ENCODE peak calls at places on chromosomes 16 and 17, in seven cellular contexts. One of them, this sample, is unnamed.

GRCh38 chr16:56389554-56389953 is 35.8 kb downstream of the AMFR start:
- DNase-seq in esophagus muscularis mucosa: no peak
- DNase-seq in effector memory CD4-positive, alpha-beta T cell: no peak
- DNase-seq in endothelial cell of umbilical vein: no peak
- DNase-seq in adipocyte: peak; percentile 63
- DNase-seq in adrenal gland: peak; percentile 65
- DNase-seq in CD4-positive, alpha-beta memory T cell: no peak
- DNase-seq in this sample: peak; percentile 98

GRCh38 chr16:69131167-69131748 is 1.1 kb downstream of the CHTF8 start:
- DNase-seq in CD4-positive, alpha-beta memory T cell: no peak
- DNase-seq in esophagus muscularis mucosa: no peak
- DNase-seq in endothelial cell of umbilical vein: peak; percentile 16
- DNase-seq in effector memory CD4-positive, alpha-beta T cell: no peak
- DNase-seq in adipocyte: peak; percentile 55
- DNase-seq in adrenal gland: no peak
- DNase-seq in this sample: no peak

GRCh38 chr17:233473-233941 is 52.1 kb upstream of the DOC2B start:
- DNase-seq in adipocyte: no peak
- DNase-seq in effector memory CD4-positive, alpha-beta T cell: no peak
- DNase-seq in adrenal gland: peak; percentile 41
- DNase-seq in CD4-positive, alpha-beta memory T cell: no peak
- DNase-seq in esophagus muscularis mucosa: no peak
- DNase-seq in endothelial cell of umbilical vein: no peak
- DNase-seq in this sample: no peak

GRCh38 chr17:28925912-28926365 is 23.1 kb upstream of the DHRS13 start:
- DNase-seq in adrenal gland: no peak
- DNase-seq in CD4-positive, alpha-beta memory T cell: peak; percentile 92
- DNase-seq in adipocyte: peak; percentile 63
- DNase-seq in effector memory CD4-positive, alpha-beta T cell: peak; percentile 41
- DNase-seq in endothelial cell of umbilical vein: peak; percentile 88
- DNase-seq in esophagus muscularis mucosa: no peak
- DNase-seq in this sample: no peak

GRCh38 chr17:45973943-45974859 is 24.8 kb upstream of the STH start:
- DNase-seq in endothelial cell of umbilical vein: no peak
- DNase-seq in adrenal gland: no peak
- DNase-seq in effector memory CD4-positive, alpha-beta T cell: no peak
- DNase-seq in adipocyte: no peak
- DNase-seq in CD4-positive, alpha-beta memory T cell: no peak
- DNase-seq in esophagus muscularis mucosa: no peak
- DNase-seq in this sample: no peak

GRCh38 chr17:56926704-56927103 is 12.9 kb upstream of the TRIM25 start:
- DNase-seq in endothelial cell of umbilical vein: no peak
- DNase-seq in adipocyte: no peak
- DNase-seq in effector memory CD4-positive, alpha-beta T cell: no peak
- DNase-seq in CD4-positive, alpha-beta memory T cell: no peak
- DNase-seq in adrenal gland: no peak
- DNase-seq in esophagus muscularis mucosa: no peak
- DNase-seq in this sample: no peak

GRCh38 chr17:47707056-47707791 is 13.3 kb downstream of the TBKBP1 start:
- DNase-seq in esophagus muscularis mucosa: no peak
- DNase-seq in adrenal gland: no peak
- DNase-seq in adipocyte: no peak
- DNase-seq in CD4-positive, alpha-beta memory T cell: no peak
- DNase-seq in effector memory CD4-positive, alpha-beta T cell: no peak
- DNase-seq in endothelial cell of umbilical vein: no peak
- DNase-seq in this sample: no peak

GRCh38 chr17:54882371-54882770 is 18.3 kb upstream of the TOM1L1 start:
- DNase-seq in adrenal gland: no peak
- DNase-seq in effector memory CD4-positive, alpha-beta T cell: no peak
- DNase-seq in endothelial cell of umbilical vein: no peak
- DNase-seq in esophagus muscularis mucosa: no peak
- DNase-seq in CD4-positive, alpha-beta memory T cell: no peak
- DNase-seq in adipocyte: peak; percentile 11
- DNase-seq in this sample: no peak

GRCh38 chr16:89442990-89443726 is 47.2 kb downstream of the ANKRD11 start:
- DNase-seq in endothelial cell of umbilical vein: peak; percentile 20
- DNase-seq in effector memory CD4-positive, alpha-beta T cell: no peak
- DNase-seq in adipocyte: peak; percentile 79
- DNase-seq in adrenal gland: peak; percentile 67
- DNase-seq in esophagus muscularis mucosa: no peak
- DNase-seq in CD4-positive, alpha-beta memory T cell: no peak
- DNase-seq in this sample: peak; percentile 36

GRCh38 chr17:48162305-48162934 is 54.9 kb downstream of the SNX11 start:
- DNase-seq in esophagus muscularis mucosa: no peak
- DNase-seq in adipocyte: no peak
- DNase-seq in adrenal gland: no peak
- DNase-seq in endothelial cell of umbilical vein: no peak
- DNase-seq in effector memory CD4-positive, alpha-beta T cell: no peak
- DNase-seq in CD4-positive, alpha-beta memory T cell: no peak
- DNase-seq in this sample: no peak

GRCh38 chr17:43021739-43022512 is at the start of gene VAT1:
- DNase-seq in CD4-positive, alpha-beta memory T cell: peak; percentile 56
- DNase-seq in adipocyte: peak; percentile 92
- DNase-seq in adrenal gland: peak; percentile 76
- DNase-seq in esophagus muscularis mucosa: no peak
- DNase-seq in endothelial cell of umbilical vein: peak; percentile 78
- DNase-seq in effector memory CD4-positive, alpha-beta T cell: peak; percentile 35
- DNase-seq in this sample: peak; percentile 88

GRCh38 chr17:81167638-81168037 is 1.6 kb upstream of the AATK start:
- DNase-seq in CD4-positive, alpha-beta memory T cell: no peak
- DNase-seq in adrenal gland: no peak
- DNase-seq in adipocyte: no peak
- DNase-seq in endothelial cell of umbilical vein: no peak
- DNase-seq in esophagus muscularis mucosa: no peak
- DNase-seq in effector memory CD4-positive, alpha-beta T cell: no peak
- DNase-seq in this sample: no peak

GRCh38 chr16:13766334-13766733 is 153.6 kb upstream of the ERCC4 start:
- DNase-seq in adrenal gland: no peak
- DNase-seq in adipocyte: no peak
- DNase-seq in effector memory CD4-positive, alpha-beta T cell: no peak
- DNase-seq in esophagus muscularis mucosa: no peak
- DNase-seq in CD4-positive, alpha-beta memory T cell: no peak
- DNase-seq in endothelial cell of umbilical vein: no peak
- DNase-seq in this sample: no peak

GRCh38 chr16:56679813-56680212 is 2.5 kb upstream of the MT1X start:
- DNase-seq in endothelial cell of umbilical vein: no peak
- DNase-seq in CD4-positive, alpha-beta memory T cell: no peak
- DNase-seq in effector memory CD4-positive, alpha-beta T cell: no peak
- DNase-seq in adrenal gland: peak; percentile 77
- DNase-seq in adipocyte: no peak
- DNase-seq in esophagus muscularis mucosa: no peak
- DNase-seq in this sample: no peak

GRCh38 chr17:41492351-41492750 is 2.6 kb upstream of the KRT36 start:
- DNase-seq in esophagus muscularis mucosa: no peak
- DNase-seq in CD4-positive, alpha-beta memory T cell: no peak
- DNase-seq in adrenal gland: peak; percentile 45
- DNase-seq in adipocyte: no peak
- DNase-seq in effector memory CD4-positive, alpha-beta T cell: no peak
- DNase-seq in endothelial cell of umbilical vein: no peak
- DNase-seq in this sample: no peak

GRCh38 chr16:23949630-23950290 is 114.0 kb downstream of the PRKCB start:
- DNase-seq in esophagus muscularis mucosa: no peak
- DNase-seq in adrenal gland: no peak
- DNase-seq in effector memory CD4-positive, alpha-beta T cell: peak; percentile 34
- DNase-seq in endothelial cell of umbilical vein: no peak
- DNase-seq in adipocyte: no peak
- DNase-seq in CD4-positive, alpha-beta memory T cell: peak; percentile 81
- DNase-seq in this sample: no peak

GRCh38 chr16:55239723-55240122 is 84.3 kb upstream of the IRX6 start:
- DNase-seq in effector memory CD4-positive, alpha-beta T cell: no peak
- DNase-seq in adrenal gland: no peak
- DNase-seq in endothelial cell of umbilical vein: no peak
- DNase-seq in CD4-positive, alpha-beta memory T cell: no peak
- DNase-seq in adipocyte: no peak
- DNase-seq in esophagus muscularis mucosa: peak; percentile 64
- DNase-seq in this sample: no peak

GRCh38 chr17:44795928-44796327 is 34.2 kb downstream of the GJC1 start:
- DNase-seq in CD4-positive, alpha-beta memory T cell: no peak
- DNase-seq in adipocyte: no peak
- DNase-seq in endothelial cell of umbilical vein: no peak
- DNase-seq in effector memory CD4-positive, alpha-beta T cell: no peak
- DNase-seq in adrenal gland: no peak
- DNase-seq in esophagus muscularis mucosa: no peak
- DNase-seq in this sample: no peak

DNA sequence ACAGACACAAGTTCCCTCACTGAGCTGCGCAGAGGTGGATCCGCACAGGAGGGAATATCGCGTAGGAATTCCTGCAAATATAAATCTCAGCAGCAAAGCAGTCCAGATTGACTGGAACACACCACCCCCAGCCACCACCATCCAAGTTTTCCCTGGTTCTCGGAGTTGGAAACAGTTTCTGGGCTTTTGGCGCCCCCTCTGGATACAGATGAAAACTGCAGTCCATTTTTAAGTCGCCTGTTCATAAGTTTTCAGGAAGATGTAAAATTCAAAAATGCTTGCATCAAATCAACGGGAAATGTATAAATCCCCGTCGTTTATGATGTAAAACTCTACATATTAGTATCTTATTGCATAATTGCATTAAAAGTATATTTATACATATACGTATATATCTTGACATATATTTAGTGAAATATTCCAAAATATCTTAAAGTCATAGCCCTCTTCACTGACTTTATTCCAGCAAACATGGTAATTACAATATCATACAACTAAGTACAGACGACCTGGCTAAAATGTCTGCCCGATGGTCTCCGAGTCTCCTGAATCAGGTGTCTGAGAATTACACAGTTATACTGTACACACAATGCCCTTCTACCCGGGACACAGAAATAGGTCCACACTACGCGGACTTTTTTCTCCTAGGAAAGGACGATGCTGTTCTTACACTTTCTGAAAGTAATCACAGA is 2.1 kb upstream of the SOX9 start:
- DNase-seq in esophagus muscularis mucosa: no peak
- DNase-seq in CD4-positive, alpha-beta memory T cell: peak; percentile 15
- DNase-seq in adrenal gland: peak; percentile 48
- DNase-seq in effector memory CD4-positive, alpha-beta T cell: no peak
- DNase-seq in endothelial cell of umbilical vein: peak; percentile 37
- DNase-seq in adipocyte: peak; percentile 84
- DNase-seq in this sample: peak; percentile 63
- H3K27me3 ChIP-seq in esophagus muscularis mucosa: peaks cover 99% of the 10 kb centered on the region
- H3K27me3 ChIP-seq in CD4-positive, alpha-beta memory T cell: peaks cover 24% of the 10 kb centered on the region
- H3K27me3 ChIP-seq in adrenal gland: peaks cover 62% of the 10 kb centered on the region
- H3K27me3 ChIP-seq in effector memory CD4-positive, alpha-beta T cell: peaks cover 28% of the 10 kb centered on the region
- H3K27me3 ChIP-seq in endothelial cell of umbilical vein: peaks cover 55% of the 10 kb centered on the region
- H3K27me3 ChIP-seq in adipocyte: peaks cover 27% of the 10 kb centered on the region
- H3K27me3 ChIP-seq in this sample: peaks cover 5% of the 10 kb centered on the region

DNA sequence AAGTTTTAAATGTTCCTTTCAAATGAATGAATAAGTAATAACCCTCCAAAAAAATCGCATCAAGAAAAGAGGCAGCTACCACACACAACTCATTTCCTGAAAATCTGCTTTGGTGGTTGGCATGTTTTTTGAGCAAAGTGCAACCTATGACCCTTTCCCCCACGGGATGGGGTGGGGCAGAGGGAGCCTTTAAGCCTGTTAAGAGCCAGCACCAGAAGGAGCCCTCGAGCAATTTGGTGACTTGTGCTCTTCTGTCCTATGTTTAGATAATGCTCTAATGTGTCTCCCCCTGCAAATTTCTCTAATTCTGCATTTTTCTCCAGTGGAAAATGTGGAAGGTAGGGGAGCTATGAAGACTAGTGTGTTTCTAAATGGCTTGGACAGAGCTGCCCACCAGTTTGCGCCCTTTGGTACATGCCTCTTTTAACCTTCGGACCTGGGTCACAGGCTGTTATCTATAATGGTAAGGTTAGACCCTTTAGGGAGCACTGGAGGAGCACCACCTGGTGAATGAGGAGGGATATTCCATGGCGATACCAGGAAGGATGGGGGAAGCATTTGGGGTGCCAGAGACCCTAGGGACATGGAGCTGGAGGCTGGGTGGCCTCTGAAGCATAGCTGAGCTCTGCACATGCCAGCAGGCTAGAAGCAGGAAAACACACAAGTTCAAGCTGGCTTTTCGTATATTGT is 1.6 kb downstream of the PYCARD start:
- DNase-seq in adipocyte: peak; percentile 37
- DNase-seq in CD4-positive, alpha-beta memory T cell: peak; percentile 67
- DNase-seq in endothelial cell of umbilical vein: no peak
- DNase-seq in adrenal gland: no peak
- DNase-seq in esophagus muscularis mucosa: no peak
- DNase-seq in effector memory CD4-positive, alpha-beta T cell: no peak
- DNase-seq in this sample: peak; percentile 34
- H3K4me3 ChIP-seq in adipocyte: no peak overlapping the region
- H3K4me3 ChIP-seq in CD4-positive, alpha-beta memory T cell: peak overlapping the region; percentile 57
- H3K4me3 ChIP-seq in endothelial cell of umbilical vein: no peak overlapping the region
- H3K4me3 ChIP-seq in adrenal gland: no peak overlapping the region
- H3K4me3 ChIP-seq in esophagus muscularis mucosa: peak overlapping the region; percentile 85
- H3K4me3 ChIP-seq in effector memory CD4-positive, alpha-beta T cell: peak overlapping the region; percentile 87
- H3K4me3 ChIP-seq in this sample: no peak overlapping the region

DNA sequence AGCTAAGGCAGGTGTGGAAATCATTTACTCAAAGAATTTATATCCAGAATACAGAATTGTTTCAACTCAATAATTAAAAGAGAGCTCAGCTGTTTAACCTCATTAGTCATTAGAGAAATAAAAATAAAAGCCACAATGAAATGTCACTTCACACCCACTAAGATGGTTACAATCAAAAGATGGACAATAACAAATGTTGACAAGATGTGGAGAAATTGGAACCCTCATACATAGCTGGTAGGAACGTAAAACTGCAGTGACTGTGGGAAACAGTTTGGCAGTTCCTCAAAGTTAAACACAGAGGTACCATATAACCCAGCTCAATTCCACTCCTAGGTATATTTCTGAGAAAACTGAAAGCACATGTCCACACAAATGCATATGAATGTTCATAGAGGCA is 49.8 kb downstream of the NDEL1 start:
- DNase-seq in adipocyte: no peak
- DNase-seq in endothelial cell of umbilical vein: no peak
- DNase-seq in CD4-positive, alpha-beta memory T cell: no peak
- DNase-seq in effector memory CD4-positive, alpha-beta T cell: no peak
- DNase-seq in adrenal gland: no peak
- DNase-seq in esophagus muscularis mucosa: no peak
- DNase-seq in this sample: no peak
- H3K36me3 ChIP-seq in adipocyte: peaks cover 39% of the 10 kb centered on the region
- H3K36me3 ChIP-seq in endothelial cell of umbilical vein: peaks cover 57% of the 10 kb centered on the region
- H3K36me3 ChIP-seq in CD4-positive, alpha-beta memory T cell: no peaks in the 10 kb centered on the region
- H3K36me3 ChIP-seq in effector memory CD4-positive, alpha-beta T cell: peaks cover 9% of the 10 kb centered on the region
- H3K36me3 ChIP-seq in adrenal gland: no peaks in the 10 kb centered on the region
- H3K36me3 ChIP-seq in esophagus muscularis mucosa: peaks cover 50% of the 10 kb centered on the region
- H3K36me3 ChIP-seq in this sample: peaks cover 91% of the 10 kb centered on the region

DNA sequence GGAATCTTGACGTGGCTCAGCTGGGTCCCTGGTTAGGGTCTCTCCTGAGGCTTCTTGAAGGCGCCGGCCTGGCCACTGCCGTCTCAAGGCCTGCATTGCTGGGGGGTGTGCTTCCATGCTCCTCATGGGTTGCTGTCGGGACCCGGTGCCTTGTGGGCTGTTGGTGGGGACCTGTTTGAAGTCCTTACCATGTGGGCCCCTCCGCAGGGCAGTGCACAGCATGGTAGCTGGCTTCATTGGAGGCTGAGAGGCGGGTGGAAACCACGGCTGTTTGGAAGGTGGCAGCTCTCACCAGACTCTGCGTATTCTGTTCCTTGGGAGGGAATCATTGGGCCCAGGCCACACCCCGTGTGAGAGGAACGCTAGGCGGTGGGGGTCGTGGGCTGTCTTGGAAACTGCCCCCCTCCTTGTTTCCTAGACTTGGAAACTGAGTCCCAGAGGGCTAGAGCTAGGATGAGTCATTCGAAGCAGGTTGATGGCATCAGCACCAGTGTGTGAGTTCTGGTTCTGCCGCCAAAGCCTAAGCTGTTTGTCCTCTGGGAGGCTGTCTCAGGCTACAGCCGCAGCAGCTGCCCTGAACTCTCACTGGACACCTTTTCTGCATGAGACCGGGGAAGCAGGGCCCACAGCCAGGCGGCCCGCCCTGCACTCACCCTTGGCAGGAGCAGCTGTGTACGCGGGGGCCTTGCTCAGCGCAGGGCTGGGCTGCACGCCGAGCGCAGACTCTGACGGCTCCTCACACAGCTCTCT is 35.2 kb downstream of the ZNF750 start:
- DNase-seq in adipocyte: no peak
- DNase-seq in endothelial cell of umbilical vein: peak; percentile 9
- DNase-seq in effector memory CD4-positive, alpha-beta T cell: no peak
- DNase-seq in adrenal gland: peak; percentile 33
- DNase-seq in esophagus muscularis mucosa: peak; percentile 93
- DNase-seq in CD4-positive, alpha-beta memory T cell: no peak
- DNase-seq in this sample: peak; percentile 75
- H3K27me3 ChIP-seq in adipocyte: no peaks in the 10 kb centered on the region
- H3K27me3 ChIP-seq in endothelial cell of umbilical vein: no peaks in the 10 kb centered on the region
- H3K27me3 ChIP-seq in effector memory CD4-positive, alpha-beta T cell: no peaks in the 10 kb centered on the region
- H3K27me3 ChIP-seq in adrenal gland: no peaks in the 10 kb centered on the region
- H3K27me3 ChIP-seq in esophagus muscularis mucosa: no peaks in the 10 kb centered on the region
- H3K27me3 ChIP-seq in CD4-positive, alpha-beta memory T cell: no peaks in the 10 kb centered on the region
- H3K27me3 ChIP-seq in this sample: no peaks in the 10 kb centered on the region